ENCODE peak calls at places on chromosomes 13 and 19, in six cellular contexts. Z is DND-41, K is HCT116, J is lower lobe of right lung, N is A673, V is endodermal cell. F is an unnamed sample.

GRCh38 chr13:53921473-53921872 is 892.9 kb downstream of the OLFM4 start:
- DNase-seq in Z (no peak), K (no peak), J (no peak), N (no peak), V (no peak), F (peak; percentile 36)

GRCh38 chr13:102136735-102137296 is 265.0 kb downstream of the FGF14 start:
- DNase-seq in Z (no peak), K (no peak), J (no peak), N (no peak), V (no peak), F (no peak)

GRCh38 chr13:73924607-73925006 is 209.6 kb downstream of the KLF12 start:
- DNase-seq in Z (no peak), K (no peak), J (no peak), N (no peak), V (no peak), F (no peak)

GRCh38 chr19:572891-573825 is 762 bp downstream of the BSG start:
- DNase-seq in Z (peak; percentile 44), K (no peak), J (peak; percentile 72), N (peak; percentile 61), V (peak; percentile 73), F (peak; percentile 85)

GRCh38 chr13:49895826-49896225 is 40.3 kb downstream of the SPRYD7 start:
- DNase-seq in Z (no peak), K (no peak), J (no peak), N (no peak), V (no peak), F (no peak)

GRCh38 chr13:113813749-113814434 is 50.0 kb downstream of the GAS6 start:
- DNase-seq in Z (no peak), K (no peak), J (no peak), N (no peak), V (no peak), F (peak; percentile 65)

GRCh38 chr19:17296278-17296677 is 6.9 kb downstream of the ABHD8 start:
- DNase-seq in Z (no peak), K (no peak), J (no peak), N (no peak), V (no peak), F (no peak)

GRCh38 chr19:43438291-43439162 is 23.8 kb downstream of the TEX101 start:
- DNase-seq in Z (peak; percentile 33), K (no peak), J (no peak), N (peak; percentile 92), V (no peak), F (no peak)

GRCh38 chr13:74930402-74931165 is 551.4 kb downstream of the TBC1D4 start:
- DNase-seq in Z (no peak), K (no peak), J (no peak), N (peak; percentile 7), V (no peak), F (no peak)

GRCh38 chr13:108433976-108434375 is 164.5 kb downstream of the TNFSF13B start:
- DNase-seq in Z (no peak), K (no peak), J (no peak), N (no peak), V (no peak), F (no peak)

GRCh38 chr19:58336216-58336615 is 9.4 kb downstream of the ZSCAN22 start:
- DNase-seq in Z (no peak), K (no peak), J (no peak), N (no peak), V (no peak), F (no peak)

GRCh38 chr19:40608957-40609356 is 7.8 kb downstream of the LTBP4 start:
- DNase-seq in Z (no peak), K (no peak), J (no peak), N (no peak), V (no peak), F (no peak)
- H3K4me3 ChIP-seq in Z (no peak overlapping the region), K (peak overlapping the region; percentile 61), J (peak overlapping the region; percentile 58), N (no peak overlapping the region), V (peak overlapping the region; percentile 75), F (no peak overlapping the region)

DNA sequence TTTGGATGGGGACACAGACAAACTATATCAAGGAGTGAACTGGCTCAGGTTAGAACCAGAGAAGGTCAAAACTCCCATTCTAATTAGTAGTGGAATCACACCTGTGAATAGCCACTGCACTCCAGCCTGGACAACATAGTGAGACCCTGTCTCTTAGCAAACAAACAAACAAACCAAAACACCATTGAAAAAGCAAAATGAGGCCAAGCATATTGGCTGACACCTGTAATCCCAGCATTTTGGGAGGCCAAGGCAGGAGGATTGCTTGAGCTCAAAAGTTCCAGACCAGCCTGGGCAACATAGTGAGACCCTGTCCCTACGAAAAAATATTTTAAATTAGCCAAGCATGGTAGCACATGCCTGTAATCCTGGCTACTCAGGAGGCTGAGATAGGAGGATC is 39.1 kb upstream of the UBAC2 start:
- DNase-seq in Z (no peak), K (no peak), J (no peak), N (no peak), V (no peak), F (no peak)
- TF ChIP-seq CTCF in Z (no peak), K (no peak), J (no peak), N (no peak), V (no peak), F (no peak)

GRCh38 chr13:103835052-103835451 is 768.8 kb upstream of the SLC10A2 start:
- DNase-seq in Z (no peak), K (no peak), J (no peak), N (no peak), V (no peak), F (no peak)

DNA sequence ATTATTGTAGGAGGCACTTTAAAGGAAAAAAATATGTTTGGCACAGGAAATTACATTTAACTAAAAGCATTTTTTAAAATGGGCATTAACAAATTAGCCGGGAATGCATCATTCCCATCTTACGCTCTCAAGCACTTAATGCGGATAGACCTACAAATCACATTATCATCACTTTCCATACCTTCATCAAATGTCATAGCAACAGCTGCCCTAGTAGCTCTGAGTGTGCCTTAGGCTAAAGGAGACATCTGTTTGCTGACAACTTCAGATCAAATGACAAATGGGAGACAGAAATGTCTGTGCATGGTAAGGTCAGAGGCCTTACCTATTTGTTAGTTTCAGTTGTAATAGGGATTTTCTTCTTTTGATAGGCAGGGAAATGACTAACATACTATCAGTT is 773.2 kb upstream of the SLC10A2 start:
- DNase-seq in Z (no peak), K (no peak), J (no peak), N (no peak), V (no peak), F (no peak)
- H3K27ac ChIP-seq in Z (no peak overlapping the region), K (no peak overlapping the region), J (no peak overlapping the region), N (no peak overlapping the region), V (no peak overlapping the region), F (no peak overlapping the region)

GRCh38 chr19:7596191-7596937 is 701 bp downstream of the CAMSAP3 start:
- DNase-seq in Z (no peak), K (no peak), J (no peak), N (no peak), V (no peak), F (no peak)
- H3K4me3 ChIP-seq in Z (no peak overlapping the region), K (peak overlapping the region; percentile 64), J (peak overlapping the region; percentile 57), N (peak overlapping the region; percentile 46), V (peak overlapping the region; percentile 82), F (peak overlapping the region; percentile 41)

GRCh38 chr13:38636756-38637155 is 50.1 kb upstream of the FREM2 start:
- DNase-seq in Z (no peak), K (no peak), J (no peak), N (no peak), V (no peak), F (no peak)

GRCh38 chr13:38630780-38631179 is 56.1 kb upstream of the FREM2 start:
- DNase-seq in Z (no peak), K (no peak), J (no peak), N (peak; percentile 27), V (no peak), F (no peak)

GRCh38 chr13:38637576-38637975 is 49.3 kb upstream of the FREM2 start:
- DNase-seq in Z (no peak), K (no peak), J (no peak), N (no peak), V (no peak), F (no peak)

GRCh38 chr13:38636106-38636505 is 50.8 kb upstream of the FREM2 start:
- DNase-seq in Z (no peak), K (no peak), J (no peak), N (no peak), V (no peak), F (no peak)

GRCh38 chr13:38635030-38635429 is 51.8 kb upstream of the FREM2 start:
- DNase-seq in Z (no peak), K (no peak), J (no peak), N (no peak), V (no peak), F (no peak)
- TF ChIP-seq CTCF in Z (no peak), K (no peak), J (no peak), N (peak; percentile 20), V (peak; percentile 62), F (no peak)

DNA sequence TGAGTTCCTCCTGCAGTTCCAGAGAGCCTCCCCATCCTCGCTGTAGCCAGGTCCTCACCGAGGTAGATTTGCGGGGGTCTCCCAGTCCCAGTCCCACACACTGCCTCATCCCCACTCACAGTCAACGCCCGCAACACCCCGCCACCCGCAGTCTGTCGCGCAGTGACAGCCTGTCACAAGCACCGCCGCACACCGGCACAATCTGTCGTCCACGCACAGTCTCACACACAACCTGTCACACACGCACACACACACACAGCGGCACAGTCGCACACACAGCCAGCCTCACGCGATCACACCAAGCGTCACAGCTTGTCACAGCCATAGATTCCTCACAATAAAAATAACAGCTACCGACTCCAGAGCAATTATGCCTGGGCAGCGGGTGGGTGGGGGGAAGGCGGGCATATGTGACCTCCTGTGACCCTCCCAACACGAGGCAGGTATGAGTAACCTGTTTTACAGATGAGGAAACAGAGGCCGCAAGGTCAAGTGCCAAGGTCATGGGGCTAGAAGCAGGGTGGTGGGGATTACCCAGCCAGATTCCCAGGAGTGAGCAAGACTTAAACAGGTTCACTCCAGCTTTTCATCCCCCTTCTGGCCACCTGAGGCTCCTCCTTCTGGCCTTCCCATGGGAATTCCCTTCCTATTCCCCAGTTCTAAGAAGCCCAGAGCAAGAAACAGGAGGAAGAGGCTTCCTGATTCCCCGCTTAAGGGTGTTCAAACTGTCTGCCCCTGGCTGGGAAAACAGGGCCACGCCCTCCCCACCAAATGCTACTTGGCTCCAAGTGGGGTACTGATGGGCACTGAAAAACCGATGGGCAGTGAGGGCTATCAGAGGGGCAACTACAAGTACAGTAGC is 13.9 kb downstream of the NFIX start:
- DNase-seq in Z (no peak), K (no peak), J (no peak), N (no peak), V (peak; percentile 59), F (peak; percentile 77)
- H3K27ac ChIP-seq in Z (no peak overlapping the region), K (no peak overlapping the region), J (peak overlapping the region; percentile 77), N (no peak overlapping the region), V (no peak overlapping the region), F (peak overlapping the region; percentile 41)